ENCODE peak calls at places on chromosomes 4 and X, in four cellular contexts. D, S, Z and R are unnamed samples.

GRCh38 chr4:153649572-153649991 is 34.5 kb upstream of the TLR2 start:
- DNase-seq in D (no peak), Z (peak), S (no peak), R (no peak)

GRCh38 chr4:168589154-168589553 is 92.3 kb downstream of the PALLD start:
- DNase-seq in S (no peak), Z (peak), D (no peak), R (peak)

GRCh38 chrX:40544343-40545250 is 36.2 kb upstream of the ATP6AP2 start:
- DNase-seq in Z (no peak), D (no peak), S (no peak), R (peak)

GRCh38 chr4:81818385-81818784 is 346.7 kb upstream of the RASGEF1B start:
- DNase-seq in S (no peak), D (no peak), Z (no peak), R (no peak)

GRCh38 chr4:67680568-67681222 is 20.3 kb downstream of the UBA6 start:
- DNase-seq in D (no peak), S (no peak), Z (peak), R (no peak)

GRCh38 chrX:16212024-16212423 is 44.7 kb downstream of the MAGEB17 start:
- DNase-seq in S (no peak), D (no peak), Z (peak), R (no peak)

GRCh38 chr4:1842339-1842895 is 13.5 kb downstream of the LETM1 start:
- DNase-seq in D (no peak), S (no peak), Z (no peak), R (no peak)

GRCh38 chr4:147683172-147683571 is 791 bp downstream of the PRMT9 start:
- DNase-seq in S (peak), D (peak), Z (peak), R (no peak)

GRCh38 chr4:168484626-168485025 is 4.3 kb upstream of the DDX60L start:
- DNase-seq in S (no peak), Z (peak), D (no peak), R (no peak)

GRCh38 chr4:6380746-6381411 is 91.5 kb downstream of the PPP2R2C start:
- DNase-seq in S (no peak), Z (no peak), D (no peak), R (no peak)

GRCh38 chr4:3401436-3402171 is 40.2 kb upstream of the HGFAC start:
- DNase-seq in D (no peak), S (no peak), Z (no peak), R (no peak)

GRCh38 chr4:76211769-76212168 is 1.9 kb downstream of the SCARB2 start:
- DNase-seq in D (no peak), S (no peak), Z (no peak), R (no peak)

GRCh38 chr4:6474705-6475457 is 2.5 kb upstream of the PPP2R2C start:
- DNase-seq in Z (no peak), D (no peak), S (no peak), R (no peak)

GRCh38 chrX:14029039-14029424 is 660 bp downstream of the GEMIN8 start:
- DNase-seq in D (no peak), S (no peak), Z (no peak), R (peak)

GRCh38 chr4:172813359-172813923 is 355.2 kb upstream of the GALNT7 start:
- DNase-seq in D (no peak), S (no peak), Z (no peak), R (no peak)

GRCh38 chr4:183591301-183591700 is 67.7 kb downstream of the RWDD4 start:
- DNase-seq in D (no peak), Z (peak), S (no peak), R (no peak)

GRCh38 chr4:122364700-122365404 is 14.0 kb upstream of the ADAD1 start:
- DNase-seq in D (no peak), S (no peak), Z (no peak), R (no peak)